ENCODE peak calls at places on chromosomes 6 and 20, in five cellular contexts. Z, V, P, C and H are unnamed samples.

GRCh38 chr20:3239026-3239866 is at the start of gene SLC4A11:
- DNase-seq in Z (peak; percentile 90), V (peak; percentile 73), P (peak; percentile 69), C (no peak), H (peak; percentile 85)

GRCh38 chr6:11662323-11662722 is 116.3 kb downstream of the ADTRP start:
- DNase-seq in Z (no peak), V (no peak), P (no peak), C (no peak), H (no peak)

GRCh38 chr6:73393278-73393677 is 1.4 kb upstream of the DDX43 start:
- DNase-seq in Z (no peak), V (no peak), P (no peak), C (no peak), H (no peak)

GRCh38 chr6:33880104-33880678 is 76.4 kb upstream of the MLN start:
- DNase-seq in Z (no peak), V (no peak), P (no peak), C (no peak), H (no peak)

GRCh38 chr20:59141818-59142581 is 21.6 kb upstream of the ZNF831 start:
- DNase-seq in Z (no peak), V (no peak), P (no peak), C (no peak), H (no peak)

GRCh38 chr6:107267006-107267405 is 151.7 kb upstream of the BEND3 start:
- DNase-seq in Z (no peak), V (no peak), P (no peak), C (no peak), H (no peak)

GRCh38 chr6:111852704-111853103 is 20.5 kb downstream of the FYN start:
- DNase-seq in Z (no peak), V (no peak), P (no peak), C (no peak), H (no peak)

GRCh38 chr20:31821427-31821826 is 2.3 kb downstream of the MYLK2 start:
- DNase-seq in Z (no peak), V (no peak), P (no peak), C (no peak), H (no peak)

GRCh38 chr6:15330174-15330934 is 84.5 kb downstream of the JARID2 start:
- DNase-seq in Z (no peak), V (no peak), P (peak; percentile 42), C (no peak), H (no peak)

GRCh38 chr6:21309791-21310190 is 283.8 kb upstream of the SOX4 start:
- DNase-seq in Z (no peak), V (no peak), P (no peak), C (no peak), H (no peak)

GRCh38 chr6:112881828-112882227 is 534.7 kb downstream of the RFPL4B start:
- DNase-seq in Z (no peak), V (no peak), P (no peak), C (no peak), H (no peak)

GRCh38 chr20:63402860-63403220 is 41.7 kb upstream of the CHRNA4 start:
- DNase-seq in Z (peak; percentile 75), V (no peak), P (no peak), C (no peak), H (no peak)

GRCh38 chr6:154474636-154475428 is 35.7 kb downstream of the CNKSR3 start:
- DNase-seq in Z (no peak), V (no peak), P (peak; percentile 65), C (no peak), H (no peak)

GRCh38 chr6:108587258-108588059 is 26.7 kb downstream of the FOXO3 start:
- DNase-seq in Z (no peak), V (no peak), P (peak; percentile 61), C (no peak), H (no peak)

GRCh38 chr20:58900292-58900931 is 47.9 kb downstream of the GNAS start:
- DNase-seq in Z (no peak), V (no peak), P (no peak), C (peak; percentile 40), H (no peak)

GRCh38 chr6:124854338-124854922 is 107.8 kb upstream of the RNF217 start:
- DNase-seq in Z (no peak), V (no peak), P (peak; percentile 16), C (no peak), H (no peak)

GRCh38 chr20:43191946-43192847 is 2.5 kb upstream of the PTPRT start:
- DNase-seq in Z (peak; percentile 79), V (peak; percentile 19), P (no peak), C (no peak), H (peak; percentile 62)
- TF ChIP-seq CTCF in Z (peak; percentile 42), V (peak; percentile 23), P (peak; percentile 45), C (peak; percentile 24), H (peak; percentile 67)

GRCh38 chr20:19401096-19401495 is 188.7 kb downstream of the SLC24A3 start:
- DNase-seq in Z (no peak), V (no peak), P (no peak), C (no peak), H (no peak)
- TF ChIP-seq CTCF in Z (no peak), V (no peak), P (no peak), C (no peak), H (no peak)

GRCh38 chr6:123276439-123277045 is 280.5 kb downstream of the CLVS2 start:
- DNase-seq in Z (no peak), V (no peak), P (no peak), C (no peak), H (no peak)
- TF ChIP-seq CTCF in Z (no peak), V (no peak), P (no peak), C (no peak), H (no peak)

GRCh38 chr20:50720582-50720981 is 10.8 kb upstream of the PARD6B start:
- DNase-seq in Z (no peak), V (no peak), P (no peak), C (no peak), H (no peak)
- TF ChIP-seq CTCF in Z (peak; percentile 14), V (no peak), P (no peak), C (no peak), H (no peak)

DNA sequence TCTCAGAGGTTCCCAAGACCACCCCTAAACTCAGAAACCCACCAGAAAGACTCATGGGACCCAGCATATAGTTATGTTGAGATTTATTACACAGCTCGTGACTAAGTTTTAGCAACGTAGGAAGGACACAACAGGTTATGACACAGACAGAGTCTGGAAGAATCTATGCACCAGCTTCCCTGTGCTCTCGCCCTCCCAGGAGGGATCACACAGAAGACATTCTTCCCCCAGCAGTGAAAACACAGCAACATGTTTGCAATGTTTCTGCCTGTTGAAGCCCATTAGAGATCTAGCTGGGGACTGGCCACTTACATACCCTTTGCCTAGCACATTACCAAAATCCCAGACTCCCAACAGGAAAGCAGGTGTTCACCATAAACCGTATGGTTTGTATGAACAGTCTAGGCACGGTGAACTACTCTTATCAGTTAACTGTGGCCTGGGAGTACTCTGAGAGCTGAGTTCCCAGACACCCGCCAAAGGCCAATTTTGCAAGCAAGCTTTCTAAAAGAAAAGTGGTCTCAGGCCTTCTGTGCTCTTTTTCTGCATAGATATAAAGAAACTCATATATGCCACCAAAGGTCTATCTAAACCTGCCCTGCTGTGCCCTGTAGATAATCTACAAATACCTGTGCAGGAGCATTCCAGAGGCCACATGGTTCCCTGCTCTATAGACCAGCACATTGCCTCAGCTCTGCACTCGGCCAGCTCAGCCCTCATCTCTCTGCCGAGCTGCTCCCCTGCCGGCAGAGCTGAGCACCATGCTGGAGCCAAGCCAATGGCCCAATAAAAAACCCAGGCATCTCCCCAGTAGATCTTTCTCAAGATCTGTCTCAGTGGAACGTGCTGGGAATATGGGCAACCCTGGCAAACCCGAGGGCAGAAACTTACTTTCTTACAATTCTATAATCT is 69.6 kb upstream of the SMIM28 start:
- DNase-seq in Z (no peak), V (no peak), P (no peak), C (no peak), H (no peak)
- TF ChIP-seq CTCF in Z (no peak), V (no peak), P (no peak), C (no peak), H (no peak)

GRCh38 chr6:408599-409102 is 17.1 kb downstream of the IRF4 start:
- DNase-seq in Z (peak; percentile 61), V (peak; percentile 50), P (peak; percentile 26), C (no peak), H (no peak)
- TF ChIP-seq CTCF in Z (peak; percentile 64), V (peak; percentile 75), P (peak; percentile 1), C (peak; percentile 57), H (peak; percentile 22)

GRCh38 chr20:13262302-13262650 is 41.2 kb downstream of the ISM1 start:
- DNase-seq in Z (no peak), V (no peak), P (peak; percentile 11), C (no peak), H (no peak)
- TF ChIP-seq CTCF in Z (peak; percentile 5), V (no peak), P (no peak), C (no peak), H (no peak)

DNA sequence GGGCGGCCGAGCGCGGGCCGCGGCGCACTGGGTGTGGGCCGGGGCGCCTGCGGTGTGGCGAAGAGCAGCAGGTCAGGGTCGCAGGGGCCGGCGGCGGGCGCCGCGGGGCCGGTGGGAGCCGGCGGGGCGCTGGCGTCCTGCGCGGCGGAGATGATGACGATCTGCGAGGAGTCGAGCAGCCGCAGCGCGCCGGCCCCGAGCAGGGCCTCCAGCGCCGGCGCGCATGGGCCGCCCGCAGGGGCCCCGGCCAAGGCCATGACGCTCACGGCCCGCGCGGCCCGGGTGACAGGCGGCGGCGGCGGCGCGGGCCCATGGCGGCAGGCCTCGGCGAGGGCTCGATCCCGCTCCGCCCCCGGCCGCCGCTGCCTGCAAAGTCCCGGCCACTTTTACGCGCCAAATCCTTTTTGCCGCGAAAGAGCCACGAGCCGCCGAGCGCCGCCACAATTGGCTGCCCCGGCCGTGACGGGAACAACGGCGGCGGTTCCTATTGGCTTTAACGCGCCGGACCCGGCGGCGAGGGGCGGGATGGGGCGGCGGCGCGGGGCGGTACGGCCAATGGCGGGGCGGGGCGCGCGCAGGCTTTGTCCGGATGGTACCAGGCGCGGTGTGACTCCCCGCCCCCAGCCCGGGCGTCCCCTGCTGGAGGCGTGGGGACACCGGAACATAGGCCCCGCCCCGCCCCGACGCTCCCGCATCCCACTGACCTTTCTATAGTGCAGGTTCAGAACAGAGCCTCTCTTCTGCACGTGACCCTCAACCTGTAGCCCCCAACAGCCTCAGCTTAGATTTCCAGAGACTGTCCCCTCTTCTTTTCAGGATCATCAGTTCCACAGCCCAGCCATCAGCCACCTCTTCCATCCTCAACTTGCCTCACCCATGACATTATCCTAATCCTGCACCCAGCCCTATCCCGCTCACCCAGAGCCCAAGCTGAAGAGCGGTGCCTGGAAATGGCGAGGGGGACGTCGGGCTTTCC is at the start of gene E2F1:
- DNase-seq in Z (peak; percentile 99), V (peak; percentile 96), P (peak; percentile 95), C (peak; percentile 98), H (peak; percentile 99)
- TF ChIP-seq CTCF in Z (peak; percentile 34), V (peak; percentile 44), P (peak; percentile 30), C (peak; percentile 50), H (peak; percentile 23)

GRCh38 chr6:116633685-116634084 is 17.4 kb downstream of the RSPH4A start:
- DNase-seq in Z (peak; percentile 7), V (no peak), P (no peak), C (no peak), H (no peak)
- TF ChIP-seq CTCF in Z (peak; percentile 32), V (no peak), P (peak; percentile 21), C (no peak), H (peak; percentile 36)

GRCh38 chr6:84242265-84242664 is 14.8 kb upstream of the CEP162 start:
- DNase-seq in Z (no peak), V (no peak), P (no peak), C (no peak), H (no peak)

DNA sequence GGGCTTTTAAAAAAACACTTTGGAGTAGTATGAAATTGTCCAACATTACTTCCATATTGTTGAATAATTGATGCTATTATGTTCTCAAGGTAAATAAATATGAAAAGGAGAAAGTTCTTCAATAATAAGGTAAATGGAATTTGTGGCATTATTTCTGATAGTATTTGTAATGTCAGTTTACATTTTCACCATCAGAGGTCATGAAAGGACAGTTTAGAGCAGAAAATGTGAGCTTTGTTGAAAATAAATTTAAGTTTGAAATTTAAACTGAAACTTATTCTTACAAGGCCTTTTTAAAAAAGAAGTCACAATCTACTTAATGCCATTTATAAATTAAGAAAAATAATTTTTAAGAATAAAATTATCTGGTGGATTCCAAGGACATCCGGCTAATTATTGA is 15.8 kb upstream of the CEP162 start:
- DNase-seq in Z (no peak), V (no peak), P (no peak), C (no peak), H (no peak)
- TF ChIP-seq CTCF in Z (peak; percentile 52), V (no peak), P (no peak), C (peak; percentile 54), H (no peak)